ENCODE peak calls at places on chromosomes 6 and 20, in five cellular contexts. D is lower leg skin, I is RWPE2, C is hepatocyte, J is HepG2. M is an unnamed sample.

GRCh38 chr6:47924001-47924400 is 142.2 kb downstream of the OPN5 start:
- DNase-seq in D (no peak), I (no peak), C (no peak), J (no peak), M (no peak)

GRCh38 chr6:149636116-149636515 is 12.4 kb downstream of the KATNA1 start:
- DNase-seq in D (no peak), I (no peak), C (no peak), J (no peak), M (no peak)

GRCh38 chr6:143940011-143940597 is 68.0 kb downstream of the PLAGL1 start:
- DNase-seq in D (no peak), I (no peak), C (peak; percentile 73), J (peak; percentile 59), M (no peak)

GRCh38 chr6:41747256-41748101 is at the start of gene PGC:
- DNase-seq in D (no peak), I (no peak), C (no peak), J (peak; percentile 99), M (no peak)

GRCh38 chr6:110560239-110561015 is 84.0 kb upstream of the SLC22A16 start:
- DNase-seq in D (no peak), I (no peak), C (no peak), J (no peak), M (no peak)

GRCh38 chr20:63692436-63693078 is 3.9 kb upstream of the TNFRSF6B start:
- DNase-seq in D (no peak), I (peak; percentile 90), C (no peak), J (no peak), M (no peak)

GRCh38 chr20:50680106-50680960 is 11.0 kb downstream of the RIPOR3 start:
- DNase-seq in D (no peak), I (no peak), C (peak; percentile 71), J (peak; percentile 90), M (no peak)

GRCh38 chr6:157535354-157536217 is 154.6 kb downstream of the ZDHHC14 start:
- DNase-seq in D (no peak), I (no peak), C (peak; percentile 20), J (peak; percentile 86), M (no peak)

GRCh38 chr20:45685896-45686295 is 15.9 kb upstream of the WFDC11 start:
- DNase-seq in D (no peak), I (no peak), C (peak; percentile 10), J (no peak), M (no peak)

GRCh38 chr6:127464161-127464880 is 5.1 kb upstream of the KIAA0408 start:
- DNase-seq in D (peak; percentile 38), I (no peak), C (no peak), J (no peak), M (no peak)

GRCh38 chr20:9349256-9349655 is 165.1 kb upstream of the LAMP5 start:
- DNase-seq in D (no peak), I (no peak), C (no peak), J (no peak), M (no peak)

GRCh38 chr20:60172306-60172984 is 214.2 kb downstream of the CDH26 start:
- DNase-seq in D (no peak), I (no peak), C (no peak), J (no peak), M (no peak)

GRCh38 chr20:15032352-15032622 is 694.9 kb upstream of the FLRT3 start:
- DNase-seq in D (no peak), I (no peak), C (no peak), J (no peak), M (no peak)

GRCh38 chr6:125924169-125924568 is 32.4 kb upstream of the HINT3 start:
- DNase-seq in D (no peak), I (no peak), C (no peak), J (no peak), M (no peak)

GRCh38 chr6:158543606-158544185 is 16.2 kb upstream of the TMEM181 start:
- DNase-seq in D (no peak), I (no peak), C (no peak), J (peak; percentile 38), M (no peak)

GRCh38 chr20:13546497-13547131 is 92.1 kb downstream of the TASP1 start:
- DNase-seq in D (peak; percentile 65), I (no peak), C (peak; percentile 89), J (peak; percentile 83), M (peak; percentile 83)

GRCh38 chr6:136510782-136511181 is 39.4 kb downstream of the MAP7 start:
- DNase-seq in D (no peak), I (no peak), C (no peak), J (no peak), M (no peak)

GRCh38 chr6:169689247-169689646 is 12.6 kb downstream of the WDR27 start:
- DNase-seq in D (no peak), I (no peak), C (no peak), J (no peak), M (no peak)

GRCh38 chr6:89350281-89351037 is 2.1 kb downstream of the UBE2J1 start:
- DNase-seq in D (no peak), I (no peak), C (no peak), J (no peak), M (no peak)

GRCh38 chr20:24381886-24382285 is 87.5 kb upstream of the SYNDIG1 start:
- DNase-seq in D (no peak), I (no peak), C (no peak), J (no peak), M (no peak)

GRCh38 chr6:110813813-110814487 is 1.3 kb downstream of the CDK19 start:
- DNase-seq in D (peak; percentile 21), I (no peak), C (peak; percentile 15), J (no peak), M (no peak)

GRCh38 chr6:38155576-38156204 is 336.2 kb downstream of the ZFAND3 start:
- DNase-seq in D (no peak), I (no peak), C (no peak), J (no peak), M (no peak)

GRCh38 chr6:27287751-27288135 is 24.3 kb downstream of the POM121L2 start:
- DNase-seq in D (no peak), I (no peak), C (no peak), J (no peak), M (no peak)

GRCh38 chr20:43170771-43171170 is 18.9 kb downstream of the PTPRT start:
- DNase-seq in D (no peak), I (no peak), C (no peak), J (no peak), M (no peak)

GRCh38 chr6:125699591-125699990 is 49.8 kb upstream of the HEY2 start:
- DNase-seq in D (no peak), I (no peak), C (no peak), J (no peak), M (no peak)

GRCh38 chr6:33992191-33992590 is 153.7 kb downstream of the GRM4 start:
- DNase-seq in D (no peak), I (peak; percentile 5), C (no peak), J (no peak), M (no peak)

GRCh38 chr6:160247457-160247883 is 11.2 kb downstream of the SLC22A2 start:
- DNase-seq in D (no peak), I (no peak), C (no peak), J (no peak), M (no peak)

GRCh38 chr20:37185681-37186080 is 6.3 kb upstream of the MROH8 start:
- DNase-seq in D (no peak), I (no peak), C (no peak), J (no peak), M (no peak)

GRCh38 chr6:138815797-138816528 is 20.1 kb downstream of the ECT2L start:
- DNase-seq in D (no peak), I (no peak), C (peak; percentile 76), J (peak; percentile 70), M (no peak)

GRCh38 chr20:38298768-38299288 is 5.1 kb upstream of the BPI start:
- DNase-seq in D (peak; percentile 81), I (no peak), C (peak; percentile 41), J (no peak), M (peak; percentile 95)

GRCh38 chr6:121550491-121551010 is 115.1 kb downstream of the GJA1 start:
- DNase-seq in D (no peak), I (no peak), C (no peak), J (no peak), M (no peak)

GRCh38 chr6:117396228-117396627 is 29.5 kb downstream of the ROS1 start:
- DNase-seq in D (no peak), I (no peak), C (no peak), J (peak; percentile 29), M (no peak)

GRCh38 chr20:4154958-4155411 is 139.6 kb upstream of the RNF24 start:
- DNase-seq in D (no peak), I (no peak), C (no peak), J (no peak), M (no peak)
- TF ChIP-seq CTCF in D (no peak), I (no peak), C (no peak), J (no peak), M (no peak)

DNA sequence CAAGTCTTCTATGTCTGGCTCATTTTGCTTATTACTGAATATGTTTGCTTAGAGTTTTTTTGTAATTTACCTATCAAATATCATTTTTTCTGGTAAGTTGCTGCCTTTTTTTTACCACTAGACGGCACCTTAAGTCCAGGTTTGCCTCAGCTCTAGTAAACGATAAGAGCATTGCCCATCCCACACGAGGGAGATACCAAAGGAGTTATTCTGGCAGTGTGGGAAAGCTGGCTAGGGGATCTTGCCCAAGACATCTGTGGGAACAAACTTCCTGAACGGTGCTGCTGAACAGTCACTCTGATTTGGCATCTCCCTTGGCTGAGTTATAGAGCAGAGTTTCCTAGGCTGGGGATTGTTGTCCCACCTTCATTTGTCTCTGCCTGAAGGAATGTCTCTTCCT is 306.4 kb downstream of the COL12A1 start:
- DNase-seq in D (no peak), I (no peak), C (no peak), J (peak; percentile 8), M (no peak)
- TF ChIP-seq CTCF in D (no peak), I (peak; percentile 23), C (no peak), J (peak; percentile 36), M (no peak)

DNA sequence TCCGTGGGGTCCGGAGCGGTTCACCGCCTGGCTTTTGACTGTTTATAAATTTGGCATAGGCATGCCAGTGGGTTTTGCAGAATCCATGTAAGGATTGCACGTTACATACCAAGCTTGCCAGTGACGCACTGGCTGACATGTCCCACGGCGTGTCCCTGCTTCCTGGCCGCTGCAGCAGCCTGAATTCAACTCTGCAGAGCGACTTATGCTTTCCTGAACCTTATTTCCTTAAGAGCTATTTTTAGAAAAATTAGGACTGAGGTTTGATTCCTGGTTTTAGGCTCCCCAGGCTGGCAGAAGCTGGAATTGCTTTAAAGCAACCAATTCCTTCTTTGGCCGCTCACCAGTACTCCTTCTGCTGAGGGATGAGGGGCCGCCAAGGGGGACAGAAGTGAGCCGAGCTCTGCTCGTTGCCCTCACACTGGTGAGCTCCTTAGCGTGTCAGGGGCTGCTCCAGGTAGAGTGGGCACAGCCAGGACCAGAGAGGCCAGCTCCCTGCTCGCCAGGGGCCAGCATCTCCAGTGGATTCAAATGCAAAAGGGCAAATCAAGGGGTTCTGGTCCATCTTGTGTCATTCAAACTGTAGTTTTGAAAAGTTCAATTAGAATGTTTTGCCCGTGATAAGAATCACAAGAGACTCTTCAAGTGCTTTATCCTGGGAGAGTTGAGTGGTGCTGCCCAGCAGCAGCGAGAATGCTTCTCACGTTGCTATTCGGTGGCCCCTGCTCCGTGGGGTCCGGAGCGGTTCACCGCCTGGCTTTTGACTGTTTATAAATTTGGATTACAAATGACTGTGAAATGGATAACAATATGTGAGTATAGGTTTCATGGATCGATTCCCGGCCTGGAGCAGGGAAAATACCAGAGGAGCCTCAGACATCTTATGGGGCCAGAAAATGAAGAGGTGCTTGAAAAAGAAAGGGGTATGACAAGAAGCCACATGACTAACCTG is 17.5 kb upstream of the IRF4 start:
- DNase-seq in D (no peak), I (no peak), C (peak; percentile 56), J (no peak), M (no peak)
- TF ChIP-seq CTCF in D (no peak), I (no peak), C (peak; percentile 39), J (peak; percentile 4), M (no peak)

GRCh38 chr20:25606094-25606640 is 17.6 kb downstream of the NANP start:
- DNase-seq in D (no peak), I (no peak), C (no peak), J (no peak), M (no peak)
- TF ChIP-seq CTCF in D (no peak), I (no peak), C (no peak), J (no peak), M (no peak)